ENCODE peak calls at places on chromosomes 4 and X, in six cellular contexts. F is MM.1S, R is mesenchymal stem cell, I is IMR-90, X is astrocyte, T is endothelial cell of umbilical vein. Q is an unnamed sample.

GRCh38 chr4:29578329-29578728 is 1141.8 kb upstream of the PCDH7 start:
- DNase-seq in T (no peak), X (no peak), F (no peak), R (no peak), I (no peak), Q (no peak)

GRCh38 chr4:176193898-176194297 is 1.5 kb downstream of the SPATA4 start:
- DNase-seq in I (peak; percentile 94), T (peak; percentile 43), R (peak; percentile 71), F (no peak), X (peak; percentile 79), Q (no peak)

GRCh38 chr4:140607852-140608251 is 39.1 kb upstream of the UCP1 start:
- DNase-seq in T (no peak), I (no peak), F (no peak), R (no peak), X (no peak), Q (no peak)

GRCh38 chrX:69083361-69083760 is 81.9 kb downstream of the PJA1 start:
- DNase-seq in I (no peak), X (no peak), F (no peak), R (no peak), T (no peak), Q (no peak)

GRCh38 chrX:23901805-23902204 is 5.9 kb downstream of the APOO start:
- DNase-seq in F (peak; percentile 50), X (peak; percentile 54), I (peak; percentile 77), T (peak; percentile 81), R (peak; percentile 84), Q (peak; percentile 63)

GRCh38 chrX:97446298-97446882 is 562.7 kb downstream of the RPA4 start:
- DNase-seq in T (peak; percentile 9), F (peak; percentile 21), X (peak; percentile 1), R (no peak), I (no peak), Q (peak; percentile 20)

GRCh38 chr4:128512161-128512560 is 224.5 kb upstream of the PGRMC2 start:
- DNase-seq in F (no peak), R (no peak), T (no peak), X (no peak), I (no peak), Q (no peak)

GRCh38 chr4:107278791-107279481 is 242.8 kb upstream of the DKK2 start:
- DNase-seq in R (peak; percentile 14), X (peak; percentile 45), T (no peak), I (peak; percentile 58), F (no peak), Q (no peak)

GRCh38 chr4:140094701-140095420 is 59.1 kb downstream of the MAML3 start:
- DNase-seq in R (no peak), F (no peak), X (peak; percentile 68), I (peak; percentile 73), T (peak; percentile 85), Q (peak; percentile 57)

GRCh38 chr4:110518889-110519490 is 43.0 kb downstream of the ENPEP start:
- DNase-seq in I (peak; percentile 22), F (peak; percentile 36), R (peak; percentile 41), X (no peak), T (peak; percentile 33), Q (peak; percentile 62)

GRCh38 chr4:518569-519083 is 19.6 kb downstream of the PIGG start:
- DNase-seq in I (no peak), T (no peak), X (no peak), R (no peak), F (no peak), Q (peak; percentile 64)

GRCh38 chrX:18422886-18423285 is 2.5 kb upstream of the CDKL5 start:
- DNase-seq in T (no peak), X (no peak), I (peak; percentile 24), R (no peak), F (no peak), Q (no peak)

GRCh38 chrX:19514791-19515614 is at the start of gene MAP3K15:
- DNase-seq in T (peak; percentile 2), R (peak; percentile 6), X (no peak), I (no peak), F (peak; percentile 38), Q (peak; percentile 61)

GRCh38 chrX:134776844-134777370 is 118.6 kb upstream of the PLAC1 start:
- DNase-seq in R (no peak), I (no peak), F (no peak), T (no peak), X (no peak), Q (no peak)

GRCh38 chrX:9992724-9993123 is 25.6 kb downstream of the CLDN34 start:
- DNase-seq in I (no peak), F (no peak), X (no peak), R (no peak), T (no peak), Q (no peak)

GRCh38 chr4:81135501-81135900 is 79.5 kb downstream of the PRKG2 start:
- DNase-seq in X (peak; percentile 4), T (no peak), F (no peak), I (peak; percentile 57), R (no peak), Q (no peak)

GRCh38 chr4:24471623-24472510 is 112.5 kb downstream of the DHX15 start:
- DNase-seq in X (peak; percentile 11), T (no peak), F (no peak), I (no peak), R (peak; percentile 20), Q (peak; percentile 79)

GRCh38 chr4:168803727-168804126 is 206.3 kb downstream of the CBR4 start:
- DNase-seq in I (peak; percentile 88), T (peak; percentile 89), X (peak; percentile 94), R (peak; percentile 82), F (no peak), Q (peak; percentile 77)

GRCh38 chr4:169335331-169335730 is 64.6 kb upstream of the SH3RF1 start:
- DNase-seq in T (no peak), F (no peak), R (peak; percentile 36), I (peak; percentile 33), X (peak; percentile 86), Q (no peak)

GRCh38 chr4:80138556-80139538 is 58.5 kb upstream of the PRDM8 start:
- DNase-seq in F (peak; percentile 75), X (peak; percentile 63), T (no peak), R (no peak), I (peak; percentile 82), Q (no peak)

GRCh38 chrX:530726-531610 is 99.6 kb upstream of the SHOX start:
- DNase-seq in F (no peak), R (no peak), X (no peak), I (no peak), T (no peak), Q (peak; percentile 59)
- H2AFZ ChIP-seq in F (no peak overlapping the region), R (no peak overlapping the region), X (no peak overlapping the region), I (no peak overlapping the region), T (no peak overlapping the region), Q (peak overlapping the region; percentile 83)

DNA sequence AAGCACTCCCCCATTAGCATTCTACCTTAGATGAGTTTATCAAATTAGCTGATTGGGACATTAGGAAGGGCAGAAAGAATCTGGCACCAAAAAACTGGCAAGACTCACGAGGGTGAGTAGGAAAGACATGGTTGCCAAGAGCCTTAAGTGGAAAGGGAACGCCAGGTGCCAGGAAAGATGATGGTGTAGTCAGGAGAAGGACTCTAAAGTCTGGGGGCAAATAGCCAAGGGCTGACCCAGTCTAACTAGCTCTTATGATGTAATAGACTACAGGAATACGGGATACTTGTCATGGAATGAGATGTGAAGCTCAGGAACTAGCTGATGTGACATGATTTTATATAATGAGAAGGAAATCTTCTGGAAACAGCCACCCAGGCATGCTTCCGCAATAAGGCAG is 94.8 kb downstream of the MBNL3 start:
- DNase-seq in X (no peak), I (no peak), F (no peak), R (no peak), T (no peak), Q (no peak)
- H2AFZ ChIP-seq in X (no peak overlapping the region), I (no peak overlapping the region), F (no peak overlapping the region), R (no peak overlapping the region), T (no peak overlapping the region), Q (no peak overlapping the region)

DNA sequence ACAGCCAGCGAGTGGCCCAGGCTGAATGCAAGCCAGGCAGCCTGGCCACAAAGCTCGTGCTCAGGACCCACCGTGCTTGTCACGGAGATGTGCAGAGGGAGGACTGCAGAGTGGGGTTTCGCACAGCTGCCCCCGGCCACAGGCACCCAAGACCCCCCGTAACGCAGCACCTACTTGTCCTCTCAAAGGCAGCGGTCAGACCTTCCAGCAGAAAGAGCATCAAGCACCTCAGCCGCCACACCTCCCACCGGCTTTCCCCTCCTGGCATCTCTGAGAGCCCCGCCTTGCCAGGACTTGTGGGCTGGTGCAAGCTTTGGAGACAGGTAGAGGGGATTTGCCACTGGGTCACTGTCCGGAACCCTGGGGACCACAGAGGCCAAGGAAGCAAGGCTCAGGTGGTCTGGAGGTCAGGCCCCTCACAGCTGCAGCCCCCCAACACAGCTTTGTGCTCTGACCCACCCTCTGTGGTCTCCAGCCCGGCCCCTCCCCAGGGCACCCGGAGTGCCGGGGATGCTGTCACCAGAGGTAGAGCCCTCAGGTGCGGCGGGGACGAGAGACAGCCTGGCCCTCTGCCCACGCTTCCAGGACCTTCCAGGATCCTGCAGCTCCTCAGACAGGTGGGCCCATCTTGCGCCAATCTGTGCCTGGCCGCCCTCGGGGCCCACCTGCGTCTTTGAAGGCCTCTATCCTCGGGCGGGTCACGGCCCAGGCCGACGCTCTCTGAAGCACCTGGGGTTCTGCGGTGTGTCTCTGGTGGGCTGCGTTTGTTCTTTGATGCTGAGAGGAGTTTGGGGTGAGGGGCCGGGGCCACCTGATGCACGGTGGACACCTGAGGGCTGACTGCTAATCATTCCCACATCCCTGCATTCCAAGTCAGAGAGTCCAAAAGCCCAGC is 34.4 kb upstream of the HMX1 start:
- DNase-seq in I (no peak), R (no peak), F (no peak), X (no peak), T (no peak), Q (no peak)
- H2AFZ ChIP-seq in I (no peak overlapping the region), R (no peak overlapping the region), F (no peak overlapping the region), X (no peak overlapping the region), T (no peak overlapping the region), Q (no peak overlapping the region)

GRCh38 chr4:39030726-39031125 is 1.5 kb downstream of the TMEM156 start:
- DNase-seq in R (no peak), F (no peak), I (peak; percentile 41), X (no peak), T (no peak), Q (no peak)
- H2AFZ ChIP-seq in R (no peak overlapping the region), F (no peak overlapping the region), I (no peak overlapping the region), X (no peak overlapping the region), T (peak overlapping the region; percentile 18), Q (peak overlapping the region; percentile 72)

GRCh38 chr4:184824081-184824775 is 1.5 kb downstream of the ACSL1 start:
- DNase-seq in I (peak; percentile 20), F (no peak), X (no peak), R (peak; percentile 21), T (peak; percentile 13), Q (no peak)
- H2AFZ ChIP-seq in I (no peak overlapping the region), F (no peak overlapping the region), X (no peak overlapping the region), R (no peak overlapping the region), T (no peak overlapping the region), Q (no peak overlapping the region)

GRCh38 chr4:112214397-112215264 is 17.0 kb upstream of the AP1AR start:
- DNase-seq in X (peak; percentile 14), I (peak; percentile 27), R (peak; percentile 41), T (peak; percentile 34), F (peak; percentile 19), Q (peak; percentile 25)
- H2AFZ ChIP-seq in X (no peak overlapping the region), I (no peak overlapping the region), R (no peak overlapping the region), T (peak overlapping the region; percentile 17), F (peak overlapping the region; percentile 33), Q (no peak overlapping the region)